ENCODE peak calls at places on chromosome 10, in eight cellular contexts. U is neural progenitor cell, D is fibroblast of lung, G is PC-3, M is PC-9, A is K562, J is HepG2, T is DND-41. X is an unnamed sample.
A peak's percentile ranks its signal among the peaks of the same experiment; 100 is the strongest.

GRCh38 chr10:55410415-55410885 is 609.4 kb upstream of the PCDH15 start:
- DNase-seq in U (peak; percentile 92), D (peak; percentile 8), G (peak; percentile 25), M (no peak), A (no peak), J (no peak), T (no peak), X (no peak)

GRCh38 chr10:29882766-29883165 is 176.6 kb downstream of the JCAD start:
- DNase-seq in U (no peak), D (no peak), G (no peak), M (no peak), A (no peak), J (no peak), T (no peak), X (no peak)

GRCh38 chr10:22599048-22599561 is 115.3 kb downstream of the PIP4K2A start:
- DNase-seq in U (no peak), D (peak; percentile 87), G (peak; percentile 78), M (peak; percentile 17), A (peak; percentile 16), J (no peak), T (no peak), X (no peak)

GRCh38 chr10:96951954-96952353 is 119.9 kb downstream of the LCOR start:
- DNase-seq in U (no peak), D (no peak), G (no peak), M (no peak), A (no peak), J (no peak), T (no peak), X (no peak)

GRCh38 chr10:36358736-36359135 is 716.6 kb upstream of the FZD8 start:
- DNase-seq in U (no peak), D (no peak), G (no peak), M (no peak), A (no peak), J (no peak), T (no peak), X (no peak)

GRCh38 chr10:88389456-88389855 is 193.7 kb downstream of the RNLS start:
- DNase-seq in U (peak; percentile 27), D (peak; percentile 45), G (no peak), M (no peak), A (no peak), J (peak; percentile 15), T (peak; percentile 72), X (peak; percentile 78)

GRCh38 chr10:44801383-44802327 is 109.5 kb upstream of the TMEM72 start:
- DNase-seq in U (no peak), D (peak; percentile 99), G (peak; percentile 97), M (peak; percentile 55), A (no peak), J (peak; percentile 9), T (no peak), X (no peak)

GRCh38 chr10:3056280-3057037 is 10.9 kb upstream of the PFKP start:
- DNase-seq in U (no peak), D (peak; percentile 54), G (no peak), M (no peak), A (no peak), J (no peak), T (no peak), X (no peak)

GRCh38 chr10:124700293-124701037 is 43.7 kb downstream of the FAM53B start:
- DNase-seq in U (no peak), D (no peak), G (no peak), M (no peak), A (no peak), J (no peak), T (no peak), X (no peak)
- TF ChIP-seq EZH2 in U (no peak), D (no peak), G (no peak), M (no peak), A (no peak), J (no peak), T (no peak), X (no peak)

GRCh38 chr10:8042864-8043568 is 11.5 kb upstream of the GATA3 start:
- DNase-seq in U (peak; percentile 46), D (no peak), G (no peak), M (no peak), A (no peak), J (no peak), T (no peak), X (no peak)

GRCh38 chr10:8044908-8045727 is 9.4 kb upstream of the GATA3 start:
- DNase-seq in U (peak; percentile 72), D (no peak), G (no peak), M (peak; percentile 55), A (no peak), J (no peak), T (peak; percentile 60), X (no peak)

GRCh38 chr10:8044331-8044907 is 10.1 kb upstream of the GATA3 start:
- DNase-seq in U (peak; percentile 10), D (no peak), G (no peak), M (no peak), A (no peak), J (no peak), T (no peak), X (no peak)

GRCh38 chr10:8042032-8042863 is 12.2 kb upstream of the GATA3 start:
- DNase-seq in U (peak; percentile 27), D (no peak), G (no peak), M (no peak), A (no peak), J (no peak), T (no peak), X (no peak)

DNA sequence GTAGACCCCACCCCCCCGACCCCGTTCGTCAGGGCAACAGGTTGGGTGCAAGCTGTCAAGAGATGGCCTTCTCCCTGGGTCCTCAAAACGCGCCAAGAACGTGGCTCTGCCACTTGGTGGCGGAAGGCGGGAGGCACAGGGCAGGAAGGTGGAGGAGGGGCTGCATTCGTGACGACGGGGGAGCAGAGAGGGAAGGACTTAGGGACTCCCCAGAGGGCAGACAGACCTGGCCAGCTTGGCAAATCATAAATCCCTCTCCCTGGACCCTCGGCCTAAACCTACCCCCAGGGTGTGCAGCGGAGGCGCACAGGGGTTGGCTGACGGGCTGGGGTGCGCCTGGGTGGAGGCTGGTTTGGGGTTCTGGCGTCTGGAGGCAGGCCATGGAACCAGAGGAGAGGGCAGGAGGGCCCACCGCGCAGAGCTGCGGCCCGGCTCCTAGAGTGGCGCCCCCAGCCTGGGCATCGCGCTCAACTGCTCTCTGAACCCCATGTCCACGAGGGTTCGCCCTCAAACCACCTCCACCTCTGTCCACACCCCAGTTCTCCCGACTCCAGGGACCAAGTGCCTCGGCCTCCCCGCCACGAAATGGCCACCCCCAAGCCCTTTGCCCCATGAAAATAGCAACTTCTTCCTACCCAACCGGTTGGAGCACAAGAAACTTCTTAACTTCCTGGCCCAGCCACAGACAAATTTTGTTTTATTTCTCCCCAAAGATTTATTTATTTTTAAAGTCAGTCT is 10.8 kb upstream of the GATA3 start:
- DNase-seq in U (peak; percentile 82), D (no peak), G (no peak), M (no peak), A (no peak), J (no peak), T (no peak), X (no peak)
- TF ChIP-seq EZH2 in U (no peak), D (peak; percentile 77), G (no peak), M (no peak), A (no peak), J (no peak), T (no peak), X (no peak)

DNA sequence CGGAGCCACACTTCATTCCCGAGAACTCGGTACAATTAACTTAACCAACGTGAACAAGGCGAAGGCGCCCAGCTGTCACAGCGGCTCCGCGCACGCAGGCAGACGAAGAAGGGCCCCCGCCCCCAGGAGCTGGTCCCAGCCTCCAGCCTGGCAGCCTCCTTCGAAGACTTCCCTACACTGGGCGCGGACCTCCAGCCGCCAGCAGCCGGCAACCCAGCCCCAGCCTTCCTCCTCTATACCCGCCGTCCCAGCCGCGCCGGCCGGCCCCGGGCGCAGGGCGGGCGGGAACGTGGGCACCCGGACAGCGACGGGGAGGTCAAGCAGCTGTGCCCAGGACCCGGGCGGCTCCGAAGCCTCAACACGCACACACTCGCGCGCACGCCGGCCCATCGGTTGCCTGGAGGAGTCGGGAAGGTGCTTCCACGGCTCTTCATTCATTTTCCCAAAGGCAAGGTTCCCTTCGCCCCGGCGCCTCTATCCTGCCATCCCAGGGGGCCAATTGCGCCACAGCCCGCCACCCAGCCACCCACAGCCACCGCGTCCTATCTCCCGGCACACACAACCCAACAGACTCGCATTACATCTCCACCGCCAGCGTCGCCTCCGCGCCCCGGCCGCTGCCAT is 1.6 kb downstream of the CHST15 start:
- DNase-seq in U (peak; percentile 62), D (peak; percentile 42), G (no peak), M (peak; percentile 19), A (no peak), J (no peak), T (peak; percentile 60), X (peak; percentile 43)
- TF ChIP-seq EZH2 in U (peak; percentile 92), D (peak; percentile 45), G (no peak), M (no peak), A (no peak), J (no peak), T (no peak), X (no peak)

GRCh38 chr10:71888248-71888622 is 37.2 kb upstream of the PSAP start:
- DNase-seq in U (no peak), D (no peak), G (no peak), M (no peak), A (no peak), J (no peak), T (no peak), X (no peak)

GRCh38 chr10:71891437-71891836 is 40.4 kb upstream of the PSAP start:
- DNase-seq in U (no peak), D (no peak), G (no peak), M (no peak), A (no peak), J (no peak), T (no peak), X (no peak)

GRCh38 chr10:71887767-71888166 is 36.7 kb upstream of the PSAP start:
- DNase-seq in U (no peak), D (no peak), G (no peak), M (no peak), A (no peak), J (no peak), T (peak; percentile 45), X (no peak)

GRCh38 chr10:71889388-71889987 is 38.4 kb upstream of the PSAP start:
- DNase-seq in U (no peak), D (no peak), G (peak; percentile 10), M (peak; percentile 37), A (no peak), J (no peak), T (no peak), X (no peak)

DNA sequence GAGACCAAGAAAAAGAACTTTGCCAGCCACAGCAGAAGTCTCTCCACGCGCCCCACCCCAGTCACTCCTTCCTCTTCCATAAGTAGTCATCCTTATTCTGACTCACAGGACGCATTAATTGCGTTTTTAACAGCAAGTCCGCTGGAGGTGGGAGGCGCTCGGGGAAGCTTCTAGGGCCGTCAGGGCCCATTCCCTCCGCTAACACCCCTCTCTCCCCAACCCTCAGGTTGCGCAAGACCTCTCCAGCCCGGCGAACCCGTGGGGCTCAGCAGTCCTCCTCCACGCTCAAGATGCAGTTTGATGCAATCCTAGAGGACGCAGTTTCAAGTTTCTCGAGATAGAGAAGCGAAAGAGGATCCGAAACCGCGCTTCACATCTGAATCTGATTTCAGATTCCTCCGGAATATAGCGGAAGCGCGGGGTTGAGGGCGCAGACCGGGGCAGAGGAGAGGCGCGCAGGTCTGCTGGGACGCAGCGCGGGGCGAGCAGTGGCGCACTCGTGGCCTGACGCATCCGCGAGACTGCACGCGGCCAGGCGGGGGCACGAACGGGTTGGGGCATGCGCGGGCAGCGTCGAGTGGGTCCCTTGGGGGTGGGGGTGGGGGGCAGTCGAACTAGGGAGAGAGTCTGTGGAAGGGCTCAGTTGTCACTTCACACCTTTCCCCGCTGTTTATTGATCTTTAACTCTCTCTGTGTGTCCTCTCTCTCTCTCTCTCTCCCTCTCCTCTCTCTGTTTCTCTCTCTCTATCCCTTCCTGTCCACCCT is 37.8 kb upstream of the PSAP start:
- DNase-seq in U (peak; percentile 71), D (peak; percentile 85), G (peak; percentile 42), M (peak; percentile 69), A (peak; percentile 76), J (no peak), T (peak; percentile 91), X (peak; percentile 91)
- TF ChIP-seq EZH2 in U (peak; percentile 69), D (no peak), G (no peak), M (no peak), A (no peak), J (no peak), T (no peak), X (no peak)